ENCODE peak calls at places on chromosomes 11 and 22, in four cellular contexts. C, B, X and L are unnamed samples.
A peak's percentile ranks its signal among the peaks of the same experiment; 100 is the strongest.

GRCh38 chr22:42937164-42937854 is 77.6 kb downstream of the PACSIN2 start:
- DNase-seq in C (no peak), B (peak; percentile 69), X (peak; percentile 84), L (no peak)

GRCh38 chr11:104705475-104706195 is 192.6 kb downstream of the CASP12 start:
- DNase-seq in C (peak; percentile 21), B (peak; percentile 30), X (peak; percentile 42), L (no peak)

GRCh38 chr22:29071261-29072045 is 1.4 kb upstream of the KREMEN1 start:
- DNase-seq in C (peak; percentile 56), B (peak; percentile 48), X (peak; percentile 14), L (no peak)

GRCh38 chr11:120516461-120517389 is 5.2 kb downstream of the GRIK4 start:
- DNase-seq in C (no peak), B (no peak), X (no peak), L (no peak)

GRCh38 chr11:60971520-60971919 is at the start of gene CD6:
- DNase-seq in C (no peak), B (no peak), X (no peak), L (no peak)

GRCh38 chr22:41274856-41275255 is 11.1 kb downstream of the RANGAP1 start:
- DNase-seq in C (peak; percentile 82), B (peak; percentile 66), X (no peak), L (peak; percentile 68)

GRCh38 chr11:10164621-10165020 is 129.4 kb downstream of the SBF2 start:
- DNase-seq in C (no peak), B (no peak), X (no peak), L (no peak)

GRCh38 chr11:62195945-62196344 is 5.9 kb downstream of the SCGB1D1 start:
- DNase-seq in C (no peak), B (no peak), X (no peak), L (no peak)

GRCh38 chr11:13928566-13929251 is 33.8 kb upstream of the SPON1 start:
- DNase-seq in C (peak; percentile 24), B (no peak), X (peak; percentile 52), L (no peak)

GRCh38 chr11:65116370-65117205 is 913 bp downstream of the ZNHIT2 start:
- DNase-seq in C (peak; percentile 38), B (no peak), X (peak; percentile 21), L (no peak)

GRCh38 chr11:128302425-128303186 is 284.8 kb downstream of the ETS1 start:
- DNase-seq in C (no peak), B (no peak), X (no peak), L (no peak)

GRCh38 chr11:62489204-62489603 is 57.4 kb downstream of the AHNAK start:
- DNase-seq in C (no peak), B (no peak), X (no peak), L (no peak)

GRCh38 chr11:130546438-130546837 is 98.0 kb downstream of the ADAMTS15 start:
- DNase-seq in C (no peak), B (no peak), X (no peak), L (no peak)

GRCh38 chr22:36156515-36157419 is 3.8 kb downstream of the APOL3 start:
- DNase-seq in C (peak; percentile 85), B (peak; percentile 82), X (peak; percentile 81), L (peak; percentile 64)

GRCh38 chr22:19742160-19743066 is 18.2 kb upstream of the TBX1 start:
- DNase-seq in C (no peak), B (no peak), X (no peak), L (no peak)

GRCh38 chr11:113698515-113698914 is 7.6 kb downstream of the TMPRSS5 start:
- DNase-seq in C (no peak), B (no peak), X (no peak), L (no peak)

GRCh38 chr11:96340555-96340885 is 2.5 kb downstream of the MAML2 start:
- DNase-seq in C (no peak), B (no peak), X (no peak), L (no peak)

GRCh38 chr22:32249231-32249630 is 5.9 kb downstream of the SLC5A4 start:
- DNase-seq in C (no peak), B (no peak), X (no peak), L (no peak)

GRCh38 chr22:36239401-36240171 is at the start of gene APOL2:
- DNase-seq in C (peak; percentile 95), B (peak; percentile 91), X (peak; percentile 95), L (peak; percentile 92)

GRCh38 chr22:27154717-27155116 is 497.3 kb downstream of the MIAT start:
- DNase-seq in C (peak; percentile 59), B (no peak), X (no peak), L (no peak)

GRCh38 chr11:102230186-102230585 is 87.1 kb upstream of the BIRC3 start:
- DNase-seq in C (no peak), B (no peak), X (no peak), L (no peak)

GRCh38 chr11:78244546-78245315 is 56.0 kb downstream of the USP35 start:
- DNase-seq in C (no peak), B (no peak), X (peak; percentile 61), L (no peak)

GRCh38 chr22:43277091-43277490 is 66.1 kb downstream of the SCUBE1 start:
- DNase-seq in C (no peak), B (no peak), X (no peak), L (no peak)

GRCh38 chr22:28799834-28800307 is 498 bp downstream of the XBP1 start:
- DNase-seq in C (peak; percentile 63), B (peak; percentile 40), X (peak; percentile 63), L (no peak)

GRCh38 chr11:35955636-35956035 is 11.8 kb downstream of the LDLRAD3 start:
- DNase-seq in C (no peak), B (no peak), X (no peak), L (no peak)

GRCh38 chr22:29202231-29203192 is 3.2 kb upstream of the EMID1 start:
- DNase-seq in C (no peak), B (peak; percentile 28), X (peak; percentile 91), L (no peak)

GRCh38 chr11:46731545-46731944 is 12.5 kb downstream of the F2 start:
- DNase-seq in C (no peak), B (no peak), X (no peak), L (no peak)

GRCh38 chr11:77193915-77194830 is 66.1 kb downstream of the MYO7A start:
- DNase-seq in C (no peak), B (no peak), X (no peak), L (no peak)

GRCh38 chr11:34259087-34259486 is 98.7 kb downstream of the ABTB2 start:
- DNase-seq in C (no peak), B (no peak), X (no peak), L (no peak)

GRCh38 chr11:44256673-44257291 is 53.2 kb downstream of the ALX4 start:
- DNase-seq in C (no peak), B (no peak), X (no peak), L (no peak)

DNA sequence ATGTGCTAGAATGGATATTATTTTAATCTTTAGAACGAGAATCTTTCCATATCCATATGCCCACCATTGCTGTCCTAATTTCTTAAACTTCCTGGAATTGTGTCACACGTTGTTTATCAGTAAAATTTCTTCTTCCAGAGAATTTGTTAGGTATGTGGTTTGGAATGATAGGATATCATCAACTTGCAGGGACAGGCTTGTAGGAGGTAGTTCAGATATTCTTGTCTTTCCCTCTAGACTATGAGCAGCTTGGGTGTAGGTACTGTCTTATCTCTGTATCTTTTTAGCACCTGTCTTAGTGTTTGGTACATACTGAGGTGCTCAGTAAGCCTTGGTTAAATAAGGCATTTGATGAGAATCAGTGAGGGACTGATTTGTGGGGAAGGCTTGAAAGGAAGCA is 3.4 kb downstream of the CTNND1 start:
- DNase-seq in C (no peak), B (no peak), X (no peak), L (no peak)
- H3K4me3 ChIP-seq in C (peak overlapping the region; percentile 64), B (peak overlapping the region; percentile 65), X (peak overlapping the region; percentile 96), L (peak overlapping the region; percentile 83)

DNA sequence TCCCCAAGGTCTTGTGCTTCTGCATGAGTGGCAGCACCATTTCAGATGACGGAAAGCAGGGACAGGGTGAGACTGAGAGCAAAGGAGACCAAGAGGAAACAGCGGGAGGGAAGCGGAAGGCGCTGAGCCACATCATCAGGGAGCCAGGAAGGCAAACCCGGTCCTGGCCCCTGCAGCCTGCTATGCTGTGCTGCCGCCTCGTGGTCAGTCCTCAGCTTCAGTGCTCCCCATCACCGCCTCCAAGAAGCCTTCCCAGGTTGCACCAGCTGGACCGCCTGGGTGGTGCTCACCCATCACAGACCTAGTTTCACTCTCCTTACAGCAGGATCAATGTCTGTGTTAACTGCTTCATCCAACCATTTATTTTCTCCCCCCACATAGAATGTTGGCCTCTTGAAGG is 73.0 kb upstream of the PHF21B start:
- DNase-seq in C (no peak), B (no peak), X (no peak), L (no peak)
- TF ChIP-seq CTCF in C (no peak), B (no peak), X (peak; percentile 26), L (no peak)

GRCh38 chr11:63909621-63910506 is 7.1 kb downstream of the RCOR2 start:
- DNase-seq in C (no peak), B (no peak), X (no peak), L (no peak)
- H3K4me3 ChIP-seq in C (peak overlapping the region; percentile 5), B (no peak overlapping the region), X (no peak overlapping the region), L (no peak overlapping the region)

DNA sequence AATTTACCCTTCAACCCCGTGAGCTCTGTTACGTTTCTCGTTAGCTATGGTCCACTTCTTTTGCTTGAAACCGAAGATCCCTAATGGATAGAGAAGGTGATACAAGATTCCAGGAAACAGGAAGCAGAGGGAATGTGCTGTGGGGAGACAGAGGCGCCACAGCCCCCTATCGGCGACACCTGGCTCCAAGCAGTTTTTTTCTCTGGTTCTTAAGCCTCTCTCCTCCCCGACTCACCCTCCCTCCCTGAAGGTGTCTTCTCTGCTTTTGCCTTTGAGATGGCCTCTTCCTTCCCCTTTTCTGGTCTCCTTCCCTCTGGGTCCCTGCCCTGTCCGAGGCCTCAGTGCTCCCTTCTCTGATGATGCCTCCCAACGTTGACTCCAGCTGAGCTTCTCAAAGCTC is 14.2 kb upstream of the APOBEC3A start:
- DNase-seq in C (no peak), B (peak; percentile 6), X (no peak), L (no peak)
- TF ChIP-seq CTCF in C (no peak), B (no peak), X (no peak), L (no peak)